ENCODE peak calls at places on chromosomes 11 and 22, in ten cellular contexts. V, M, J, O, G, Z, A, E, Q and I are unnamed samples.

GRCh38 chr11:46737699-46738098 is 18.7 kb downstream of the F2 start:
- DNase-seq in J (no peak), Z (no peak), G (no peak), M (no peak), A (no peak), E (no peak), V (no peak), Q (no peak), O (no peak), I (no peak)

GRCh38 chr11:115869780-115870431 is 365.7 kb upstream of the CADM1 start:
- DNase-seq in O (no peak), Z (no peak), A (no peak), J (no peak), Q (no peak), G (no peak), M (no peak), E (no peak), V (peak), I (peak)

GRCh38 chr11:35932641-35933571 is 11.0 kb upstream of the LDLRAD3 start:
- DNase-seq in V (no peak), Q (no peak), G (no peak), A (no peak), E (no peak), O (no peak), M (no peak), Z (no peak), J (no peak), I (no peak)

GRCh38 chr11:107018274-107018901 is at the start of gene GUCY1A2:
- DNase-seq in A (no peak), E (no peak), O (no peak), M (peak), G (no peak), Q (no peak), V (peak), J (peak), Z (no peak), I (peak)

GRCh38 chr11:65852508-65853248 is 5.3 kb downstream of the CFL1 start:
- DNase-seq in J (peak), O (no peak), G (no peak), A (no peak), V (no peak), Q (no peak), Z (peak), M (no peak), E (no peak), I (no peak)

GRCh38 chr22:23484651-23485050 is 95.4 kb downstream of the IGLL1 start:
- DNase-seq in V (no peak), G (no peak), A (no peak), O (no peak), J (no peak), Q (no peak), M (no peak), Z (no peak), E (no peak), I (no peak)

GRCh38 chr11:124751741-124752470 is at the start of gene VSIG2:
- DNase-seq in V (no peak), G (no peak), A (no peak), O (no peak), M (no peak), Q (no peak), J (no peak), E (no peak), Z (no peak), I (no peak)

GRCh38 chr11:47768090-47768620 is 1.0 kb upstream of the FNBP4 start:
- DNase-seq in M (no peak), V (peak), G (peak), E (peak), J (peak), O (peak), Q (peak), Z (peak), A (peak), I (no peak)

GRCh38 chr22:38203090-38203810 is 1.5 kb downstream of the MAFF start:
- DNase-seq in O (no peak), V (peak), E (no peak), G (peak), Q (no peak), Z (peak), J (peak), A (peak), M (no peak), I (no peak)

GRCh38 chr11:86629070-86629706 is 43.2 kb downstream of the ME3 start:
- DNase-seq in E (peak), Z (no peak), A (no peak), J (peak), O (no peak), Q (no peak), G (no peak), M (no peak), V (no peak), I (no peak)

GRCh38 chr22:34761111-34761510 is 304.8 kb upstream of the ISX start:
- DNase-seq in A (peak), J (no peak), Q (no peak), E (no peak), G (no peak), O (no peak), V (no peak), M (no peak), Z (no peak), I (no peak)

GRCh38 chr11:1566381-1567051 is 5.6 kb downstream of the DUSP8 start:
- DNase-seq in G (no peak), J (no peak), Z (no peak), O (no peak), E (no peak), Q (no peak), A (no peak), V (no peak), M (no peak), I (no peak)

GRCh38 chr11:19913893-19914249 is 201.2 kb downstream of the NAV2 start:
- DNase-seq in O (no peak), V (no peak), Z (no peak), M (no peak), J (no peak), G (no peak), Q (no peak), A (no peak), E (no peak), I (no peak)

GRCh38 chr11:131744847-131745246 is 374.4 kb downstream of the NTM start:
- DNase-seq in E (no peak), M (no peak), Q (peak), V (no peak), A (no peak), J (no peak), G (peak), Z (no peak), O (no peak), I (no peak)

GRCh38 chr11:1836011-1836945 is 1.5 kb downstream of the SYT8 start:
- DNase-seq in A (no peak), E (no peak), V (no peak), M (no peak), G (no peak), O (no peak), Q (no peak), J (no peak), Z (no peak), I (no peak)

GRCh38 chr11:110513521-110514450 is 84.0 kb downstream of the FDX1 start:
- DNase-seq in M (no peak), Z (no peak), E (no peak), J (no peak), G (no peak), Q (no peak), O (no peak), V (no peak), A (no peak), I (no peak)

GRCh38 chr11:19869466-19869865 is 156.8 kb downstream of the NAV2 start:
- DNase-seq in Q (no peak), M (no peak), E (no peak), O (no peak), V (no peak), A (no peak), G (no peak), Z (no peak), J (no peak), I (no peak)

DNA sequence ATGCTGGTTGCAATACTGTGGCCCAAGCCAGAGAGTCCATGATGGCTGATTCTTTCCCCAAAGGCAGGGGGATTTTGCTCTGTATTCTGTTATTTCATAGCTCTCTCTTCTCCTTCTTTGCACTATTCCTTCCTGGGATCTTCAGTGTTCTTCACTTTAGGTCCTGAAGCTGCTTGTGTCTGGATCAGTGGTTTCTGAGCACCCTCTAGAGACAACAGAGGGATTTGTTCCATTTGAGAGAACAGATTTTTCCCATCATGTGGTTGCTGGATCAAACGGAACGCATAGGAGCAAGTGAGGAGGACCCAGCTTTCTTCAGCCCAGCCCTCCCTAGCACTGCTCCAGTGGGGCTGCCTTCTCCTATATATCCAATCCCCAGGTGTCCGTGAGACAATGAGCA is 68.7 kb upstream of the SYN3 start:
- DNase-seq in O (no peak), G (no peak), V (no peak), Q (no peak), E (no peak), A (peak), Z (no peak), M (no peak), J (no peak), I (no peak)
- TF ChIP-seq CTCF in O (peak), G (no peak), V (peak), Q (no peak), E (no peak), A (no peak), Z (no peak), M (peak), J (no peak), I (no peak)

DNA sequence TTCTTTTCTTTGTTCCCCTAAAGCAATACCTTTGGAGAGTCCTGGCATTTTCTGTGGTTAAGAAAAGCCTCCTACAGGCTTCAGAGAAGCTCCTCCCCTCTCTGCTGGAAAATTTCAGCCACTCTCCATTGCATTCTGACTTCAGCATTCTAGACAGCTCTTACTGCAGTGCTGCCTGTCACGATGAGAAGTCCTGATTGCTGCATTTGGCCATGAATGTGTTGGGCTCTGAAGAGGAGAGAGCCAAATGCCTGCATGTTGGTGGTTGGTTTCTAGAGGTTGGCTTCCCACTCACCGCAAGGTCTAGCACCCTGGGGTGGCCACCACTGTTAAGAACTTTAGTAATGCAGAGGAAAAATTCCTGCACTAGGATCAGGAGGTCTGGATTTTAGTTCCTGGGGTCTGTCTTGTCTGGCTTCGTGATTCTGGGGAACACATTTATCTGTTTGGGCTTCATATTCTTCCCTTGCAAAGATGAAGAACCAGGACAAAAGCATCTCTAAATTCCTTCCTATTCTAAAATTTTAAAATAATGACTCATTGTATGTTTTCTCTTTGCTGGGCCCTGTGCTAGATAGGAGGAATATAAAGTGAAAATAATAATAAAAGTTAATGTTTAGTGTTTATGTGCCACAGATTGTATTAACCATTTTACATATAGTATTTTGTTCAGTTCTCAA is 38.1 kb downstream of the COA4 start:
- DNase-seq in V (no peak), O (no peak), A (no peak), Q (no peak), Z (no peak), G (no peak), J (no peak), E (peak), M (no peak), I (no peak)
- TF ChIP-seq CTCF in V (no peak), O (no peak), A (no peak), Q (no peak), Z (no peak), G (no peak), J (no peak), E (no peak), M (no peak), I (no peak)

DNA sequence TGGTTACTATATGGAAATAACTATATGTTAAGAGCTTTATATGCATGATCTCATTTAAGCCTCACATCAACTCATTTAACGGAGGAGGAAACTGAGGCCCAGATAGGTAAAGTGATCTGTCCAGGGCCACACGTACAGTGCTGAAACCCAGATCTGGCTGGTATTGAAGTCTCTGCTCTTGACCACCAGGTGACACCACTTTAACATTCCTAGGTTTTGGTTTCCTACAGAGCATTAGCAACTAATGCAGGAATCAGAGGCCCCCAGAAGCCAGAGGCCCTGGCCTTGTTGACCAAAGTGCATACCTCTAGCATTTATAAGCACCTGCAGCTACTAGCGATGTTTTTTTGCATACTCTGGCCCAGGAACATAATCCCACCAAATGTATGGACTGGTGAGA is 12.9 kb upstream of the LIMK2 start:
- DNase-seq in O (no peak), Z (no peak), Q (no peak), A (no peak), J (no peak), E (no peak), M (no peak), V (no peak), G (no peak), I (no peak)
- TF ChIP-seq CTCF in O (no peak), Z (no peak), Q (peak), A (no peak), J (no peak), E (no peak), M (no peak), V (no peak), G (peak), I (no peak)

GRCh38 chr22:40654522-40655167 is 18.1 kb upstream of the MRTFA start:
- DNase-seq in Z (no peak), G (peak), Q (peak), O (peak), M (no peak), J (peak), A (peak), E (peak), V (no peak), I (no peak)
- TF ChIP-seq CTCF in Z (no peak), G (no peak), Q (peak), O (no peak), M (no peak), J (peak), A (peak), E (peak), V (no peak), I (no peak)

GRCh38 chr11:44633641-44634040 is 68.2 kb downstream of the CD82 start:
- DNase-seq in Q (no peak), E (no peak), V (no peak), G (no peak), O (no peak), M (no peak), Z (no peak), J (no peak), A (no peak), I (no peak)
- TF ChIP-seq CTCF in Q (peak), E (peak), V (no peak), G (no peak), O (peak), M (peak), Z (no peak), J (no peak), A (no peak), I (peak)

GRCh38 chr11:122108192-122108799 is 7.7 kb downstream of the BLID start:
- DNase-seq in V (peak), M (no peak), J (peak), G (peak), Q (peak), O (no peak), E (no peak), Z (no peak), A (no peak), I (peak)
- TF ChIP-seq CTCF in V (peak), M (peak), J (peak), G (peak), Q (peak), O (peak), E (peak), Z (no peak), A (peak), I (peak)

GRCh38 chr11:16297332-16297731 is 59.0 kb downstream of the SOX6 start:
- DNase-seq in E (no peak), J (no peak), V (no peak), Q (no peak), G (no peak), Z (no peak), O (no peak), M (no peak), A (no peak), I (no peak)

GRCh38 chr11:16295592-16295991 is 60.8 kb downstream of the SOX6 start:
- DNase-seq in V (no peak), O (no peak), Q (no peak), A (no peak), J (no peak), M (no peak), E (no peak), Z (no peak), G (no peak), I (no peak)

GRCh38 chr11:16299390-16299789 is 57.0 kb downstream of the SOX6 start:
- DNase-seq in Q (no peak), Z (no peak), O (no peak), M (no peak), J (no peak), E (no peak), V (no peak), G (no peak), A (no peak), I (no peak)

GRCh38 chr11:16293204-16293681 is 63.1 kb downstream of the SOX6 start:
- DNase-seq in J (no peak), Q (peak), Z (no peak), G (no peak), E (no peak), V (no peak), A (no peak), O (no peak), M (no peak), I (no peak)

DNA sequence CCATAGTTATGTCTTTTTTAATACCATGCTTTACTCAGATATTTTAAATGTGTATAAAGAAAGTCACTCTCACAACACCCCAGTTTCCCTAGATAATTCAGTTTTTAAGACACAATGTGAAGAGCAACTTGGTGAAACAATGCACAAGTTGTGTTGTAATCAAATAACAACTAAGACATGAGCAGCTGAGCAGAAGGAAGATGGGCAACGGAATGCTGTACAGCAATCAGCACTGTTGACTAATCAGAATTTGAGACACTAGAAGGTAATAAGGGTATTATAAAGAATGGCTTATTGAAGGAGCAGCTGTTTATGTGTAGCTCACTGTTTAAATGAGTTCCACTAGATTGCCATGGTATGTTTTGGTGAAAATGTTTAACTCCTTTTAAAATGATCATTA is 60.1 kb downstream of the SOX6 start:
- DNase-seq in A (no peak), M (no peak), E (no peak), O (no peak), Z (no peak), G (no peak), Q (no peak), J (no peak), V (no peak), I (no peak)
- TF ChIP-seq CTCF in A (no peak), M (no peak), E (no peak), O (no peak), Z (no peak), G (no peak), Q (no peak), J (no peak), V (no peak), I (no peak)